ENCODE peak calls at places on chromosomes 11 and 22, in four cellular contexts. D is KG1, Y is transverse colon, F is IMR-90. X is an unnamed sample.

GRCh38 chr11:116072776-116073175 is 568.6 kb upstream of the CADM1 start:
- DNase-seq in D (no peak), Y (no peak), F (no peak), X (no peak)

GRCh38 chr22:48581821-48582469 is 1245.7 kb downstream of the BRD1 start:
- DNase-seq in Y (no peak), D (no peak), F (no peak), X (no peak)

GRCh38 chr11:67057410-67057757 is 737 bp downstream of the RHOD start:
- DNase-seq in F (no peak), D (no peak), Y (no peak), X (no peak)

GRCh38 chr22:41845380-41846267 is 12.7 kb downstream of the SREBF2 start:
- DNase-seq in F (no peak), D (no peak), Y (no peak), X (no peak)

GRCh38 chr22:20249797-20250354 is 18.2 kb downstream of the RTN4R start:
- DNase-seq in Y (no peak), D (no peak), F (peak), X (no peak)

GRCh38 chr11:128482092-128482491 is 105.3 kb downstream of the ETS1 start:
- DNase-seq in F (no peak), Y (no peak), D (no peak), X (no peak)

GRCh38 chr11:130999992-131000770 is 83.9 kb upstream of the SNX19 start:
- DNase-seq in Y (no peak), D (no peak), F (peak), X (no peak)

GRCh38 chr11:95499516-95500135 is 268.6 kb upstream of the SESN3 start:
- DNase-seq in Y (no peak), F (peak), D (no peak), X (no peak)

GRCh38 chr11:119315139-119316016 is 1.6 kb downstream of the MCAM start:
- DNase-seq in Y (peak), D (no peak), F (no peak), X (peak)

GRCh38 chr11:107856981-107857517 is 1.5 kb downstream of the SLC35F2 start:
- DNase-seq in Y (peak), F (no peak), D (no peak), X (no peak)